ENCODE peak calls at places on chromosomes 4 and X, in ten cellular contexts. U is effector memory CD8-positive, alpha-beta T cell; A is cardiac muscle cell; D is AG09309; L is NCI-H146; N is NCI-H1694; I is NAMALWA; K is mesendoderm; E is caudate nucleus; P is NCI-H2029 treated with DMSO at 0.1 percent for 48 hours. S is an unnamed sample.

GRCh38 chrX:15946783-15947550 is 92.4 kb upstream of the AP1S2 start:
- DNase-seq in U (no peak), A (peak; percentile 75), D (peak; percentile 59), L (no peak), N (no peak), I (no peak), K (peak; percentile 65), E (no peak), P (no peak), S (no peak)

GRCh38 chr4:145435646-145436045 is 46.0 kb upstream of the SMAD1 start:
- DNase-seq in U (no peak), A (no peak), D (no peak), L (no peak), N (no peak), I (no peak), K (no peak), E (no peak), P (no peak), S (no peak)

GRCh38 chr4:772118-772517 is 53.8 kb downstream of the CPLX1 start:
- DNase-seq in U (no peak), A (no peak), D (no peak), L (no peak), N (no peak), I (no peak), K (no peak), E (no peak), P (no peak), S (no peak)

GRCh38 chr4:112704991-112705845 is 68.3 kb downstream of the LARP7 start:
- DNase-seq in U (no peak), A (peak; percentile 67), D (no peak), L (peak; percentile 5), N (peak; percentile 7), I (no peak), K (peak; percentile 64), E (no peak), P (no peak), S (peak; percentile 13)

GRCh38 chr4:38091636-38092035 is 131.4 kb downstream of the PTTG2 start:
- DNase-seq in U (no peak), A (peak; percentile 42), D (no peak), L (no peak), N (no peak), I (no peak), K (no peak), E (no peak), P (no peak), S (no peak)

GRCh38 chr4:156634612-156635011 is 337.0 kb downstream of the PDGFC start:
- DNase-seq in U (no peak), A (peak; percentile 12), D (no peak), L (no peak), N (no peak), I (no peak), K (no peak), E (no peak), P (no peak), S (no peak)

GRCh38 chrX:10008483-10009056 is 41.4 kb downstream of the CLDN34 start:
- DNase-seq in U (no peak), A (peak; percentile 65), D (no peak), L (no peak), N (no peak), I (no peak), K (no peak), E (no peak), P (no peak), S (no peak)

GRCh38 chr4:25001499-25001898 is 29.2 kb downstream of the LGI2 start:
- DNase-seq in U (no peak), A (no peak), D (no peak), L (no peak), N (no peak), I (no peak), K (no peak), E (no peak), P (no peak), S (no peak)

GRCh38 chr4:66373268-66373667 is 703.0 kb upstream of the EPHA5 start:
- DNase-seq in U (no peak), A (peak; percentile 11), D (no peak), L (no peak), N (no peak), I (no peak), K (no peak), E (no peak), P (no peak), S (no peak)

GRCh38 chr4:120922390-120923200 is at the start of gene PRDM5:
- DNase-seq in U (no peak), A (peak; percentile 76), D (no peak), L (peak; percentile 35), N (no peak), I (no peak), K (peak; percentile 76), E (no peak), P (no peak), S (peak; percentile 11)

GRCh38 chrX:72306085-72306801 is 529 bp upstream of the CITED1 start:
- DNase-seq in U (no peak), A (no peak), D (no peak), L (peak; percentile 17), N (peak; percentile 10), I (no peak), K (peak; percentile 8), E (no peak), P (no peak), S (no peak)

GRCh38 chr4:173008436-173008835 is 160.2 kb upstream of the GALNT7 start:
- DNase-seq in U (no peak), A (no peak), D (no peak), L (no peak), N (no peak), I (no peak), K (no peak), E (no peak), P (no peak), S (no peak)

GRCh38 chrX:54066841-54067240 is 22.6 kb upstream of the PHF8 start:
- DNase-seq in U (no peak), A (peak; percentile 3), D (no peak), L (no peak), N (no peak), I (no peak), K (no peak), E (no peak), P (no peak), S (no peak)

GRCh38 chr4:3421470-3421869 is 20.3 kb upstream of the HGFAC start:
- DNase-seq in U (no peak), A (no peak), D (no peak), L (no peak), N (no peak), I (no peak), K (no peak), E (no peak), P (no peak), S (no peak)

GRCh38 chrX:40093586-40093985 is 4.2 kb downstream of the BCOR start:
- DNase-seq in U (no peak), A (no peak), D (no peak), L (no peak), N (no peak), I (no peak), K (no peak), E (no peak), P (no peak), S (no peak)

GRCh38 chr4:53208749-53209148 is 157.1 kb downstream of the SCFD2 start:
- DNase-seq in U (no peak), A (no peak), D (no peak), L (no peak), N (no peak), I (no peak), K (peak; percentile 26), E (no peak), P (no peak), S (no peak)

GRCh38 chr4:8710946-8711345 is 118.4 kb downstream of the CPZ start:
- DNase-seq in U (no peak), A (no peak), D (no peak), L (no peak), N (no peak), I (no peak), K (no peak), E (no peak), P (no peak), S (no peak)

GRCh38 chr4:1416948-1417260 is 10.7 kb upstream of the NKX1-1 start:
- DNase-seq in U (no peak), A (no peak), D (no peak), L (no peak), N (no peak), I (no peak), K (no peak), E (no peak), P (no peak), S (no peak)

GRCh38 chr4:38411092-38411491 is 252.9 kb upstream of the KLF3 start:
- DNase-seq in U (no peak), A (no peak), D (peak; percentile 1), L (no peak), N (no peak), I (no peak), K (no peak), E (no peak), P (no peak), S (peak; percentile 59)

GRCh38 chr4:95091272-95091671 is 333.5 kb downstream of the BMPR1B start:
- DNase-seq in U (no peak), A (peak; percentile 36), D (no peak), L (no peak), N (no peak), I (peak; percentile 4), K (no peak), E (no peak), P (no peak), S (no peak)

GRCh38 chr4:57504139-57504538 is 394.0 kb upstream of the IGFBP7 start:
- DNase-seq in U (no peak), A (no peak), D (no peak), L (peak; percentile 74), N (no peak), I (no peak), K (no peak), E (no peak), P (peak; percentile 68), S (no peak)

GRCh38 chr4:26326791-26327190 is 6.0 kb downstream of the RBPJ start:
- DNase-seq in U (no peak), A (peak; percentile 78), D (peak; percentile 89), L (no peak), N (no peak), I (no peak), K (no peak), E (no peak), P (no peak), S (no peak)

GRCh38 chr4:74311696-74312313 is 3.5 kb downstream of the EPGN start:
- DNase-seq in U (no peak), A (peak; percentile 82), D (no peak), L (peak; percentile 51), N (peak; percentile 59), I (peak; percentile 72), K (peak; percentile 68), E (no peak), P (peak; percentile 26), S (peak; percentile 61)

GRCh38 chr4:69920874-69921273 is 10.0 kb upstream of the CSN1S1 start:
- DNase-seq in U (no peak), A (no peak), D (no peak), L (no peak), N (no peak), I (no peak), K (no peak), E (no peak), P (no peak), S (no peak)

GRCh38 chrX:154310991-154311541 is 15.5 kb downstream of the TKTL1 start:
- DNase-seq in U (no peak), A (no peak), D (no peak), L (no peak), N (no peak), I (no peak), K (no peak), E (no peak), P (no peak), S (no peak)

GRCh38 chrX:32530802-32531403 is 680.4 kb downstream of the DMD start:
- DNase-seq in U (no peak), A (peak; percentile 56), D (no peak), L (peak; percentile 14), N (peak; percentile 9), I (peak; percentile 64), K (peak; percentile 48), E (no peak), P (peak; percentile 1), S (peak; percentile 14)

GRCh38 chr4:4792516-4792915 is 66.9 kb upstream of the MSX1 start:
- DNase-seq in U (no peak), A (peak; percentile 25), D (peak; percentile 81), L (no peak), N (no peak), I (no peak), K (no peak), E (no peak), P (no peak), S (no peak)

GRCh38 chr4:88390128-88390527 is 11.5 kb downstream of the HERC6 start:
- DNase-seq in U (no peak), A (no peak), D (no peak), L (no peak), N (no peak), I (no peak), K (no peak), E (no peak), P (no peak), S (no peak)